ENCODE peak calls at places on chromosomes 4 and X, in seven cellular contexts. M is choroid plexus epithelial cell, K is left ventricle myocardium inferior, O is prostate gland, H is GM12865, N is B cell, L is fibroblast of the aortic adventitia. D is an unnamed sample.

GRCh38 chrX:77527233-77528001 is 80.2 kb downstream of the FGF16 start:
- DNase-seq in M (no peak), K (peak; percentile 30), O (no peak), H (no peak), N (no peak), L (peak; percentile 17), D (no peak)

GRCh38 chrX:24079405-24079804 is 24.6 kb downstream of the EIF2S3 start:
- DNase-seq in M (no peak), K (no peak), O (no peak), H (no peak), N (no peak), L (no peak), D (no peak)

GRCh38 chr4:38805530-38806145 is 1.0 kb upstream of the TLR1 start:
- DNase-seq in M (peak; percentile 27), K (peak; percentile 17), O (no peak), H (peak; percentile 93), N (peak; percentile 73), L (peak; percentile 29), D (no peak)

GRCh38 chr4:77662396-77662795 is 56.8 kb downstream of the CXCL13 start:
- DNase-seq in M (no peak), K (no peak), O (no peak), H (no peak), N (no peak), L (no peak), D (no peak)

GRCh38 chr4:38455092-38455855 is 208.7 kb upstream of the KLF3 start:
- DNase-seq in M (no peak), K (no peak), O (no peak), H (peak; percentile 84), N (no peak), L (no peak), D (no peak)

GRCh38 chr4:1043658-1044468 is 32.4 kb downstream of the FGFRL1 start:
- DNase-seq in M (peak; percentile 99), K (peak; percentile 82), O (no peak), H (no peak), N (no peak), L (peak; percentile 99), D (peak; percentile 64)

GRCh38 chr4:140300271-140300970 is 73.0 kb upstream of the SCOC start:
- DNase-seq in M (peak; percentile 60), K (no peak), O (no peak), H (no peak), N (no peak), L (peak; percentile 64), D (no peak)

GRCh38 chr4:40721730-40722171 is 28.0 kb upstream of the NSUN7 start:
- DNase-seq in M (peak; percentile 58), K (no peak), O (no peak), H (peak; percentile 44), N (no peak), L (no peak), D (no peak)

GRCh38 chr4:81378398-81378797 is 93.3 kb downstream of the RASGEF1B start:
- DNase-seq in M (peak; percentile 10), K (no peak), O (no peak), H (no peak), N (no peak), L (no peak), D (no peak)

GRCh38 chr4:177441061-177441802 is 1.0 kb downstream of the AGA start:
- DNase-seq in M (peak; percentile 28), K (no peak), O (no peak), H (peak; percentile 68), N (peak; percentile 40), L (peak; percentile 53), D (no peak)

GRCh38 chr4:150828159-150828558 is 186.9 kb downstream of the LRBA start:
- DNase-seq in M (no peak), K (no peak), O (no peak), H (peak; percentile 89), N (peak; percentile 64), L (no peak), D (no peak)

GRCh38 chrX:54843050-54843449 is 35.5 kb downstream of the MAGED2 start:
- DNase-seq in M (no peak), K (no peak), O (no peak), H (no peak), N (no peak), L (no peak), D (no peak)

GRCh38 chr4:76212851-76213414 is 691 bp downstream of the SCARB2 start:
- DNase-seq in M (peak; percentile 64), K (no peak), O (no peak), H (no peak), N (no peak), L (peak; percentile 55), D (peak; percentile 40)

GRCh38 chrX:15128838-15129237 is 141.0 kb downstream of the ASB9 start:
- DNase-seq in M (no peak), K (no peak), O (no peak), H (no peak), N (no peak), L (no peak), D (no peak)

GRCh38 chrX:5051831-5052491 is 1176.7 kb downstream of the NLGN4X start:
- DNase-seq in M (peak; percentile 25), K (peak; percentile 15), O (peak; percentile 3), H (no peak), N (no peak), L (no peak), D (no peak)

GRCh38 chr4:153643406-153644016 is 40.6 kb upstream of the TLR2 start:
- DNase-seq in M (peak; percentile 75), K (no peak), O (no peak), H (peak; percentile 79), N (peak; percentile 73), L (peak; percentile 35), D (no peak)
- TF ChIP-seq CTCF in M (peak; percentile 60), K (peak; percentile 47), O (peak; percentile 67), H (peak; percentile 51), N (peak; percentile 81), L (peak; percentile 30), D (peak; percentile 37)

DNA sequence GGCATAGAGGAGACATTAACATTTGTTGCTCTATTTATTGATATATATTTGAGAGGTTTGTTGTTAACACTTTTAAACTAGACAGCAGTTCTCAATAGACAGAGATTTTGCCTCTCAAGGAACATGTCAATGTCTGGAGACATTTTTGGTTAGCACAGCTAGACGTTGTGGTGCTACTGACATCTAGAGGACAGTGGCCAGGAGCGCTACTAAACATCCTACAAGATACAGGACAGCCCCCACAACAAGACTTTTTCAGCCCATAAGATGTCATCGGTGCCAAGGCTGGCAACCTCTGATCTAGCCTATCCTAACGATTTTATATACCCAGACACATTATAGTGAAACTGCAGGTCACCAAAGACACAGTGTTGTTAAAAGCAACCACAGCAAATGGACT is 18.4 kb upstream of the CTSO start:
- DNase-seq in M (peak; percentile 79), K (no peak), O (no peak), H (peak; percentile 74), N (no peak), L (peak; percentile 62), D (no peak)
- TF ChIP-seq CTCF in M (peak; percentile 79), K (peak; percentile 41), O (no peak), H (peak; percentile 55), N (no peak), L (peak; percentile 68), D (no peak)

DNA sequence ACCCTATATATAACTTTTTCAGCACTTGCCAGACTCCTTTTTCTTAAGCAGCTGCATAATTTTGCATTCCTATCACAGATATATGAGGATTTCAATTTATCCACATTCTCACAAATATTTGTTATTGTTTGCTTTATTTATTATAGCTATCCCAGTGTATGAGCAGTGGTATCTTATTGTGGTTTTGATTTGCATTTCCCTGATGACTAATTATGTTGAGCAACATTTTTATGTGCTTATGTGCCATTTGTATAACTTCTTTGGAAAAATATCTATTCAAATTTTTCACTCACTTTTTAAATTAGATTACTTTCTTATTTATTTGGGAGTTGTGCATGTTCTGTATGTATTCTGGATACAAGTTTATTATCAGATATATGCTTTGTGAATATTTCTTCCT is 361.9 kb downstream of the KCTD8 start:
- DNase-seq in M (no peak), K (no peak), O (no peak), H (no peak), N (no peak), L (no peak), D (no peak)
- TF ChIP-seq CTCF in M (no peak), K (no peak), O (no peak), H (no peak), N (no peak), L (no peak), D (no peak)

GRCh38 chrX:69369999-69370398 is 134.1 kb upstream of the NALF2 start:
- DNase-seq in M (no peak), K (no peak), O (no peak), H (no peak), N (no peak), L (no peak), D (no peak)

GRCh38 chrX:69371159-69371558 is 133.0 kb upstream of the NALF2 start:
- DNase-seq in M (no peak), K (no peak), O (no peak), H (no peak), N (no peak), L (no peak), D (no peak)

GRCh38 chrX:69372435-69372834 is 131.7 kb upstream of the NALF2 start:
- DNase-seq in M (no peak), K (no peak), O (no peak), H (no peak), N (no peak), L (no peak), D (no peak)

GRCh38 chrX:69379412-69379811 is 124.7 kb upstream of the NALF2 start:
- DNase-seq in M (no peak), K (no peak), O (no peak), H (no peak), N (no peak), L (no peak), D (no peak)

GRCh38 chrX:69374569-69374968 is 129.6 kb upstream of the NALF2 start:
- DNase-seq in M (no peak), K (no peak), O (no peak), H (no peak), N (no peak), L (no peak), D (no peak)
- TF ChIP-seq CTCF in M (no peak), K (no peak), O (no peak), H (no peak), N (no peak), L (no peak), D (no peak)

DNA sequence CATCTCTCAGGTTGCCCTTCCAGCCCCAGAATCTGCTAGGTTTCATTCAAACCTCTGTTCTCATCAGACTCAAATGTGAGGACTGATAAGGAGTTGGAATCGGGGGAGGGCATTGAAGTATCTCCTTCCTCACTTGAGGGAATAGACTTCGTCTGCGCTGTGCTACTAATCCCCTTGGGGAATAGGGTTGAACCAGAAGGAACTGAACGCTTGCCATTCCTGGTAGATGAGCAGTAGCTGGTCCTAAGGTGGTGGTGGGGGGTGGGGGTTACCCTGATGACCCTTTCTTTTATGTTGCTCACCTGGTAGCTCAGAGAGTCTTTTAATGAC is 692 bp upstream of the SLC9A7 start:
- DNase-seq in M (no peak), K (no peak), O (no peak), H (no peak), N (no peak), L (peak; percentile 35), D (no peak)
- TF ChIP-seq CTCF in M (no peak), K (no peak), O (no peak), H (no peak), N (no peak), L (no peak), D (peak; percentile 20)

D was measured in mesothelial cell of epicardium.